ENCODE peak calls at places on chromosome 4, in four cellular contexts. C is endothelial cell of umbilical vein, O is tibial nerve, U is prostate gland. S is an unnamed sample.

GRCh38 chr4:22794731-22795130 is 102.0 kb downstream of the GBA3 start:
- DNase-seq in U (no peak), C (no peak), O (no peak), S (no peak)

GRCh38 chr4:15106417-15106816 is 104.1 kb downstream of the CPEB2 start:
- DNase-seq in C (no peak), U (no peak), O (no peak), S (no peak)

GRCh38 chr4:138948918-138949317 is 66.7 kb upstream of the NOCT start:
- DNase-seq in O (no peak), C (no peak), U (no peak), S (no peak)

GRCh38 chr4:88757067-88757466 is 59.4 kb upstream of the NAP1L5 start:
- DNase-seq in C (no peak), U (no peak), O (no peak), S (no peak)

GRCh38 chr4:53763813-53764597 is 172.7 kb upstream of the LNX1 start:
- DNase-seq in U (no peak), O (no peak), C (no peak), S (peak)

GRCh38 chr4:128322986-128323385 is 35.4 kb upstream of the PGRMC2 start:
- DNase-seq in O (no peak), C (peak), U (no peak), S (peak)

GRCh38 chr4:57071340-57071739 is 38.8 kb downstream of the IGFBP7 start:
- DNase-seq in U (no peak), O (peak), C (no peak), S (no peak)

GRCh38 chr4:165440415-165440882 is 61.6 kb downstream of the CPE start:
- DNase-seq in C (peak), O (no peak), U (no peak), S (no peak)

GRCh38 chr4:42865572-42866189 is 26.8 kb upstream of the GRXCR1 start:
- DNase-seq in O (peak), C (peak), U (peak), S (no peak)

GRCh38 chr4:6324461-6324998 is 54.9 kb downstream of the WFS1 start:
- DNase-seq in O (no peak), C (no peak), U (no peak), S (no peak)

GRCh38 chr4:175435437-175435836 is 376.6 kb downstream of the GPM6A start:
- DNase-seq in U (no peak), O (no peak), C (no peak), S (no peak)

GRCh38 chr4:53905935-53906377 is 158.4 kb downstream of the CHIC2 start:
- DNase-seq in C (no peak), U (no peak), O (no peak), S (no peak)

GRCh38 chr4:101114936-101115372 is 232.4 kb downstream of the PPP3CA start:
- DNase-seq in C (no peak), O (no peak), U (no peak), S (no peak)

GRCh38 chr4:105457997-105458396 is 15.9 kb downstream of the PPA2 start:
- DNase-seq in O (no peak), C (no peak), U (no peak), S (no peak)

GRCh38 chr4:186749611-186750281 is 26.1 kb upstream of the FAT1 start:
- DNase-seq in U (no peak), O (no peak), C (no peak), S (no peak)

GRCh38 chr4:82467442-82467841 is 37.1 kb downstream of the ENOPH1 start:
- DNase-seq in C (peak), U (no peak), O (no peak), S (no peak)

GRCh38 chr4:173074501-173074946 is 94.1 kb upstream of the GALNT7 start:
- DNase-seq in U (no peak), C (no peak), O (no peak), S (peak)

GRCh38 chr4:7650606-7651400 is 216.1 kb upstream of the PSAPL1 start:
- DNase-seq in C (no peak), O (no peak), U (no peak), S (peak)

GRCh38 chr4:7817877-7818675 is 121.6 kb downstream of the AFAP1 start:
- DNase-seq in U (no peak), C (no peak), O (no peak), S (no peak)

GRCh38 chr4:83837614-83838308 is 301.9 kb downstream of the GPAT3 start:
- DNase-seq in O (no peak), C (no peak), U (no peak), S (no peak)

GRCh38 chr4:174217273-174218126 is 66.0 kb downstream of the FBXO8 start:
- DNase-seq in C (no peak), U (no peak), O (no peak), S (peak)

GRCh38 chr4:81490761-81491160 is 19.1 kb upstream of the RASGEF1B start:
- DNase-seq in O (no peak), U (no peak), C (no peak), S (no peak)

GRCh38 chr4:115113382-115114106 is at the start of gene NDST4:
- DNase-seq in U (peak), C (no peak), O (no peak), S (no peak)

GRCh38 chr4:105116616-105117319 is 29.9 kb upstream of the TET2 start:
- DNase-seq in C (no peak), O (no peak), U (no peak), S (no peak)

GRCh38 chr4:8319061-8319460 is 49.5 kb downstream of the HTRA3 start:
- DNase-seq in C (no peak), U (no peak), O (no peak), S (no peak)

DNA sequence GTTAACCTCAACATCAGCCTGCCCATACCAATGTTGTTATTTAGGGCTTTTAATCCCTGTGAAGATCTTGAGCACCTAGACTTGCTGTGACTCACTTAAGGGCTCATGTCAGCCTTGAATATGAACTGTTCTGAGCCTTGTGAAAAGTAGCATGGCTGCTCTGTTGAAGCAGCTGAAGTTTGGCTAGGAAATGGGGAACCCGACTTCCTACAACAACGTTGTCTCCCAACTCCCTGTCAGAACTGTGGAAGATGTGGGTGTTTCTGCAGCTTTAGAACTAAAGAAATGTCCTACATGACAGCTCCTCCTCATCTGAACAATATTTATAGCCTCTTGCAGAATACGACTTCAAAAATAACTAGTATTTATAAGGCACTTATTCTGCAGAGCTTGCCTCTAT is 27.5 kb downstream of the STOX2 start:
- DNase-seq in U (no peak), O (no peak), C (no peak), S (no peak)
- TF ChIP-seq POLR2A in U (no peak), O (no peak), C (no peak), S (no peak)

GRCh38 chr4:1727117-1728031 is 6.1 kb downstream of the TACC3 start:
- DNase-seq in U (no peak), C (peak), O (peak), S (peak)

GRCh38 chr4:1728061-1728980 is 7.0 kb downstream of the TACC3 start:
- DNase-seq in C (no peak), O (no peak), U (no peak), S (no peak)

GRCh38 chr4:1723131-1723801 is 1.9 kb downstream of the TACC3 start:
- DNase-seq in C (no peak), U (no peak), O (no peak), S (no peak)

GRCh38 chr4:1725521-1725920 is 4.2 kb downstream of the TACC3 start:
- DNase-seq in C (no peak), U (no peak), O (no peak), S (no peak)

DNA sequence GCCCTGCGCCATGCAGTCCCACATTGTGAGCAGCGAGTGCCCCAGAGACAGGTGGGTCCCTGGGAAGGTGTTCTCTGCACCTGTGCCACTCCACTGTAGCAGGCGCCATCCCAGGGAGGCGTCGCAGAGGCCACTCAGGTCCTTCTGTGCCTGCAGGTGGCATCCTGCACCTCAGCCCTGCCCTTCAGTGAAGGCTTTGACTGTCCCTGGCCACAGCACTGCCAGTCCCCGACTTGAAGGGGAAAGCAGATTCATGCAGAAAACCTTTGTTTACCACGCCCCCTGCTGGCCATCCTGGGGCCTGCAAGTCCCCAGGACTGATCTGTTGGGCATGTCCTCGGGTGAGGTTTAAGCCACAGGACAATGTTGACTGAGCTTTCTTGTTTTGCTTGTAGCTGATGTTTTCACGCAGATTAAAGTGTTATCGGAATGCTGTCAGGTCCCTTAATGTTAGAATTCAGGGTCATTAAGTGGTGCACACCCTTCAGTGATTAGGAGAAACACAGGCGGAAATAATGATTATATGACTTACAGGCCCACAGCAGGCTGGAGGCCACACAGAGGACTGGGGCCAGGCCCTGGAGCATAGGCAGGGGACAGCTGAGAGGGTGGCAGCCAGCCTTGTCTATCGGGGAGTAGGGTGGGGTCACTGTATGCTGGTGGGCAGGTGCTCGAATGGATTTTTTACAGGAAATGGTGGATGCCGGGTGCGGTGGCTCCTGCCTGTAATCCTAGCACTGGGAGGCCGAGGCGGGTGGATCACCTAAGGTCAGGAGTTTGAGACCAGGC is 5.0 kb downstream of the TACC3 start:
- DNase-seq in U (peak), C (peak), O (peak), S (peak)
- TF ChIP-seq POLR2A in U (no peak), C (no peak), O (no peak), S (no peak)

GRCh38 chr4:40209401-40209800 is 12.6 kb downstream of the RHOH start:
- DNase-seq in U (no peak), C (no peak), O (no peak), S (no peak)
- TF ChIP-seq POLR2A in U (no peak), C (no peak), O (no peak), S (no peak)

GRCh38 chr4:74157743-74158560 is at the start of gene MTHFD2L:
- DNase-seq in U (peak), O (peak), C (peak), S (peak)
- TF ChIP-seq POLR2A in U (peak), O (peak), C (peak), S (peak)

GRCh38 chr4:63211377-63211776 is 1197.9 kb downstream of the TECRL start:
- DNase-seq in C (no peak), U (no peak), O (no peak), S (no peak)
- TF ChIP-seq POLR2A in C (no peak), U (no peak), O (no peak), S (no peak)

GRCh38 chr4:78659665-78660064 is 108.1 kb downstream of the ANXA3 start:
- DNase-seq in U (no peak), C (no peak), O (no peak), S (no peak)

GRCh38 chr4:78662661-78663060 is 111.1 kb downstream of the ANXA3 start:
- DNase-seq in C (no peak), U (no peak), O (no peak), S (no peak)

GRCh38 chr4:78661923-78662521 is 110.5 kb downstream of the ANXA3 start:
- DNase-seq in U (no peak), C (peak), O (no peak), S (no peak)

GRCh38 chr4:78660559-78660958 is 109.0 kb downstream of the ANXA3 start:
- DNase-seq in O (no peak), C (no peak), U (no peak), S (no peak)

GRCh38 chr4:78661086-78661690 is 109.6 kb downstream of the ANXA3 start:
- DNase-seq in U (no peak), O (no peak), C (no peak), S (no peak)
- TF ChIP-seq POLR2A in U (no peak), O (no peak), C (no peak), S (no peak)